ENCODE peak calls at places on chromosomes 6 and 20, in seven cellular contexts. U, C, Q, A, E, H and S are unnamed samples.

GRCh38 chr6:38493929-38494547 is 145.7 kb downstream of the BTBD9 start:
- DNase-seq in H (peak), A (no peak), C (peak), E (peak), U (peak), Q (peak), S (peak)

GRCh38 chr6:150201791-150202329 is 59.0 kb downstream of the PPP1R14C start:
- DNase-seq in U (no peak), H (no peak), E (no peak), C (no peak), A (no peak), Q (no peak), S (no peak)

GRCh38 chr20:62226707-62227590 is 6.9 kb upstream of the HRH3 start:
- DNase-seq in C (no peak), A (no peak), Q (no peak), E (no peak), H (no peak), U (no peak), S (no peak)

GRCh38 chr6:168332020-168332419 is 12.4 kb upstream of the DACT2 start:
- DNase-seq in U (no peak), H (no peak), E (no peak), A (no peak), Q (no peak), C (no peak), S (no peak)

GRCh38 chr6:44858998-44859397 is 469.1 kb upstream of the RUNX2 start:
- DNase-seq in A (no peak), H (peak), U (no peak), C (no peak), Q (no peak), E (no peak), S (no peak)

GRCh38 chr6:137823826-137824501 is 43.1 kb upstream of the TNFAIP3 start:
- DNase-seq in A (no peak), Q (no peak), C (peak), E (peak), U (peak), H (peak), S (no peak)

GRCh38 chr20:1863296-1863695 is 31.9 kb upstream of the SIRPA start:
- DNase-seq in E (no peak), U (no peak), Q (no peak), H (no peak), C (no peak), A (no peak), S (no peak)

GRCh38 chr20:16178671-16179070 is 394.6 kb downstream of the KIF16B start:
- DNase-seq in U (no peak), H (no peak), E (no peak), A (no peak), C (no peak), Q (no peak), S (no peak)

GRCh38 chr6:111685506-111685905 is 79.8 kb upstream of the TRAF3IP2 start:
- DNase-seq in C (no peak), E (no peak), Q (no peak), A (no peak), U (no peak), H (no peak), S (no peak)

GRCh38 chr6:47187883-47188587 is 121.7 kb downstream of the TNFRSF21 start:
- DNase-seq in Q (no peak), H (no peak), C (no peak), U (no peak), A (no peak), E (no peak), S (no peak)

GRCh38 chr20:3406481-3407425 is 716 bp downstream of the DNAAF9 start:
- DNase-seq in C (no peak), A (no peak), H (peak), Q (no peak), U (peak), E (no peak), S (peak)

GRCh38 chr6:144075884-144076283 is 19.5 kb downstream of the SF3B5 start:
- DNase-seq in Q (no peak), C (no peak), A (no peak), H (no peak), E (no peak), U (no peak), S (no peak)